ENCODE peak calls at places on chromosomes 1 and 21, in six cellular contexts. One of them, this sample, is unnamed.

GRCh38 chr1:81664341-81664740 is 136.4 kb upstream of the ADGRL2 start:
- DNase-seq in GM12891: no peak
- DNase-seq in K562: no peak
- DNase-seq in HepG2: no peak
- DNase-seq in GM12878: no peak
- DNase-seq in H1: no peak
- DNase-seq in this sample: no peak

GRCh38 chr1:149936076-149936991 is at the start of gene MTMR11:
- DNase-seq in GM12891: no peak
- DNase-seq in K562: peak; percentile 52
- DNase-seq in HepG2: peak; percentile 22
- DNase-seq in GM12878: no peak
- DNase-seq in H1: no peak
- DNase-seq in this sample: no peak

GRCh38 chr1:244792188-244792850 is 43.1 kb upstream of the COX20 start:
- DNase-seq in GM12891: no peak
- DNase-seq in K562: no peak
- DNase-seq in HepG2: no peak
- DNase-seq in GM12878: no peak
- DNase-seq in H1: no peak
- DNase-seq in this sample: no peak

GRCh38 chr1:46558966-46559365 is 7.5 kb upstream of the KNCN start:
- DNase-seq in GM12891: no peak
- DNase-seq in K562: no peak
- DNase-seq in HepG2: no peak
- DNase-seq in GM12878: no peak
- DNase-seq in H1: no peak
- DNase-seq in this sample: no peak

GRCh38 chr1:228377664-228378452 is 28.8 kb downstream of the TRIM11 start:
- DNase-seq in GM12891: no peak
- DNase-seq in K562: no peak
- DNase-seq in HepG2: no peak
- DNase-seq in GM12878: no peak
- DNase-seq in H1: no peak
- DNase-seq in this sample: peak; percentile 19

GRCh38 chr1:205455581-205456382 is at the start of gene BLACAT1:
- DNase-seq in GM12891: no peak
- DNase-seq in K562: no peak
- DNase-seq in HepG2: no peak
- DNase-seq in GM12878: no peak
- DNase-seq in H1: no peak
- DNase-seq in this sample: no peak

GRCh38 chr1:28737245-28738137 is 751 bp downstream of the YTHDF2 start:
- DNase-seq in GM12891: peak; percentile 50
- DNase-seq in K562: peak; percentile 80
- DNase-seq in HepG2: peak; percentile 44
- DNase-seq in GM12878: no peak
- DNase-seq in H1: peak; percentile 23
- DNase-seq in this sample: peak; percentile 59

GRCh38 chr1:234957330-234958065 is 171.1 kb downstream of the TOMM20 start:
- DNase-seq in GM12891: no peak
- DNase-seq in K562: peak; percentile 94
- DNase-seq in HepG2: peak; percentile 99
- DNase-seq in GM12878: no peak
- DNase-seq in H1: peak; percentile 51
- DNase-seq in this sample: no peak

GRCh38 chr1:21220815-21221214 is 44.1 kb upstream of the EIF4G3 start:
- DNase-seq in GM12891: no peak
- DNase-seq in K562: no peak
- DNase-seq in HepG2: no peak
- DNase-seq in GM12878: no peak
- DNase-seq in H1: no peak
- DNase-seq in this sample: no peak

GRCh38 chr21:45788198-45788597 is 144.7 kb downstream of the PCBP3 start:
- DNase-seq in GM12891: no peak
- DNase-seq in K562: no peak
- DNase-seq in HepG2: no peak
- DNase-seq in GM12878: no peak
- DNase-seq in H1: no peak
- DNase-seq in this sample: no peak

GRCh38 chr1:120178799-120179419 is 2.6 kb upstream of the SEC22B start:
- DNase-seq in GM12891: no peak
- DNase-seq in K562: peak; percentile 2
- DNase-seq in HepG2: no peak
- DNase-seq in GM12878: no peak
- DNase-seq in H1: no peak
- DNase-seq in this sample: no peak

GRCh38 chr1:243471754-243472725 is 216.2 kb downstream of the SDCCAG8 start:
- DNase-seq in GM12891: no peak
- DNase-seq in K562: no peak
- DNase-seq in HepG2: no peak
- DNase-seq in GM12878: peak; percentile 26
- DNase-seq in H1: no peak
- DNase-seq in this sample: no peak

GRCh38 chr1:21124846-21125245 is 51.9 kb downstream of the EIF4G3 start:
- DNase-seq in GM12891: no peak
- DNase-seq in K562: no peak
- DNase-seq in HepG2: no peak
- DNase-seq in GM12878: no peak
- DNase-seq in H1: no peak
- DNase-seq in this sample: no peak

GRCh38 chr1:177423083-177423482 is 252.3 kb downstream of the BRINP2 start:
- DNase-seq in GM12891: no peak
- DNase-seq in K562: no peak
- DNase-seq in HepG2: no peak
- DNase-seq in GM12878: no peak
- DNase-seq in H1: no peak
- DNase-seq in this sample: no peak

GRCh38 chr1:12521096-12521495 is 96.9 kb downstream of the DHRS3 start:
- DNase-seq in GM12891: no peak
- DNase-seq in K562: no peak
- DNase-seq in HepG2: no peak
- DNase-seq in GM12878: no peak
- DNase-seq in H1: no peak
- DNase-seq in this sample: no peak

GRCh38 chr1:175090775-175091174 is 23.1 kb downstream of the TNN start:
- DNase-seq in GM12891: no peak
- DNase-seq in K562: no peak
- DNase-seq in HepG2: no peak
- DNase-seq in GM12878: no peak
- DNase-seq in H1: no peak
- DNase-seq in this sample: no peak

GRCh38 chr1:183090386-183091006 is 67.3 kb downstream of the LAMC1 start:
- DNase-seq in GM12891: no peak
- DNase-seq in K562: no peak
- DNase-seq in HepG2: peak; percentile 49
- DNase-seq in GM12878: no peak
- DNase-seq in H1: no peak
- DNase-seq in this sample: no peak

GRCh38 chr1:227794813-227795183 is 20.7 kb upstream of the PRSS38 start:
- DNase-seq in GM12891: no peak
- DNase-seq in K562: no peak
- DNase-seq in HepG2: no peak
- DNase-seq in GM12878: no peak
- DNase-seq in H1: no peak
- DNase-seq in this sample: no peak

GRCh38 chr1:81432654-81433109 is 368.1 kb upstream of the ADGRL2 start:
- DNase-seq in GM12891: no peak
- DNase-seq in K562: no peak
- DNase-seq in HepG2: no peak
- DNase-seq in GM12878: no peak
- DNase-seq in H1: no peak
- DNase-seq in this sample: no peak

GRCh38 chr1:213669964-213670691 is 317.6 kb upstream of the PROX1 start:
- DNase-seq in GM12891: no peak
- DNase-seq in K562: no peak
- DNase-seq in HepG2: no peak
- DNase-seq in GM12878: no peak
- DNase-seq in H1: peak; percentile 66
- DNase-seq in this sample: no peak

GRCh38 chr1:212415107-212415841 is 588 bp upstream of the PACC1 start:
- DNase-seq in GM12891: no peak
- DNase-seq in K562: peak; percentile 50
- DNase-seq in HepG2: no peak
- DNase-seq in GM12878: no peak
- DNase-seq in H1: no peak
- DNase-seq in this sample: no peak

GRCh38 chr1:10767282-10767681 is 29.2 kb downstream of the CASZ1 start:
- DNase-seq in GM12891: no peak
- DNase-seq in K562: no peak
- DNase-seq in HepG2: no peak
- DNase-seq in GM12878: no peak
- DNase-seq in H1: no peak
- DNase-seq in this sample: no peak

GRCh38 chr1:10764296-10764798 is 32.1 kb downstream of the CASZ1 start:
- DNase-seq in GM12891: no peak
- DNase-seq in K562: no peak
- DNase-seq in HepG2: no peak
- DNase-seq in GM12878: no peak
- DNase-seq in H1: no peak
- DNase-seq in this sample: no peak

GRCh38 chr1:10768552-10768951 is 27.9 kb downstream of the CASZ1 start:
- DNase-seq in GM12891: no peak
- DNase-seq in K562: no peak
- DNase-seq in HepG2: no peak
- DNase-seq in GM12878: no peak
- DNase-seq in H1: no peak
- DNase-seq in this sample: no peak

GRCh38 chr1:10765304-10765703 is 31.1 kb downstream of the CASZ1 start:
- DNase-seq in GM12891: no peak
- DNase-seq in K562: no peak
- DNase-seq in HepG2: no peak
- DNase-seq in GM12878: no peak
- DNase-seq in H1: no peak
- DNase-seq in this sample: no peak

GRCh38 chr1:10765734-10766478 is 30.5 kb downstream of the CASZ1 start:
- DNase-seq in GM12891: no peak
- DNase-seq in K562: no peak
- DNase-seq in HepG2: no peak
- DNase-seq in GM12878: no peak
- DNase-seq in H1: no peak
- DNase-seq in this sample: no peak
- TF ChIP-seq POLR2AphosphoS5 in GM12891: no peak
- TF ChIP-seq POLR2AphosphoS5 in K562: no peak
- TF ChIP-seq POLR2AphosphoS5 in HepG2: no peak
- TF ChIP-seq POLR2AphosphoS5 in GM12878: no peak
- TF ChIP-seq POLR2AphosphoS5 in H1: no peak
- TF ChIP-seq POLR2AphosphoS5 in this sample: no peak

GRCh38 chr1:67019600-67020136 is 34.3 kb downstream of the SLC35D1 start:
- DNase-seq in GM12891: no peak
- DNase-seq in K562: no peak
- DNase-seq in HepG2: no peak
- DNase-seq in GM12878: no peak
- DNase-seq in H1: no peak
- DNase-seq in this sample: no peak
- TF ChIP-seq TAF1 in GM12891: no peak
- TF ChIP-seq TAF1 in K562: no peak
- TF ChIP-seq TAF1 in HepG2: no peak
- TF ChIP-seq TAF1 in GM12878: no peak
- TF ChIP-seq TAF1 in H1: no peak
- TF ChIP-seq TAF1 in this sample: no peak

DNA sequence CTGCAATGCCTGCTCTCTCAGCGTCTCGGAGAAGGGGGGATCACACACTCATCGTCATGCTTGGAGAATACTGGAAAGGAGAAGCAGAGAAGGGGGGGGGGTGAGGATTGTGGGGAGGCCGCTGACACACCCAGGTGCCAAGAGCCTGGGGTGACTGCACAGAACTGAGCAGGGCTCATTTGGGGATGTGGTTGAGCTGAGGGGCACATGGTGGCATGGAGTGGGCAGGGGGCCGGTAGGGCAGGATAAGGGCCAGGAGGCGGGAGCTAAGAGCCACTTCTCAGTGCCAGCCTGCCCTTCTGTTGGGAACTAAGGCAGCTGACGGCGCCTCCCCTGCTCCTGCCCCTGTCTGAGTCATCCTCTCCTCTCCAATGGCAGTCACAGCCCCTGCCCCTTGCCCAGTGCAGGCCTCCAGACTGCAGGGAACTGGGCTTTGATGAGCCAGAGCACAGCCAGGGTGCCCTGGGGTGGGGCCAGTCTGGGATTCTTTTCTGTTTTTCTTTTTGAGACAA is 27.2 kb downstream of the MRPL37 start:
- DNase-seq in GM12891: no peak
- DNase-seq in K562: no peak
- DNase-seq in HepG2: peak; percentile 27
- DNase-seq in GM12878: no peak
- DNase-seq in H1: no peak
- DNase-seq in this sample: no peak
- TF ChIP-seq POLR2A in GM12891: no peak
- TF ChIP-seq POLR2A in K562: no peak
- TF ChIP-seq POLR2A in HepG2: no peak
- TF ChIP-seq POLR2A in GM12878: peak; percentile 15
- TF ChIP-seq POLR2A in H1: no peak
- TF ChIP-seq POLR2A in this sample: no peak

GRCh38 chr1:41919764-41920397 is 1.2 kb upstream of the HIVEP3 start:
- DNase-seq in GM12891: peak; percentile 54
- DNase-seq in K562: peak; percentile 56
- DNase-seq in HepG2: no peak
- DNase-seq in GM12878: peak; percentile 55
- DNase-seq in H1: no peak
- DNase-seq in this sample: peak; percentile 42
- TF ChIP-seq POLR2AphosphoS5 in GM12891: peak; percentile 75
- TF ChIP-seq POLR2AphosphoS5 in K562: no peak
- TF ChIP-seq POLR2AphosphoS5 in HepG2: no peak
- TF ChIP-seq POLR2AphosphoS5 in GM12878: peak; percentile 78
- TF ChIP-seq POLR2AphosphoS5 in H1: no peak
- TF ChIP-seq POLR2AphosphoS5 in this sample: no peak